ENCODE peak calls at places on chromosome 13, in six cellular contexts. I, F, Z, A, L and O are unnamed samples.

GRCh38 chr13:32419862-32420261 is 8.1 kb downstream of the N4BP2L1 start:
- DNase-seq in I (no peak), F (no peak), Z (no peak), A (no peak), L (no peak), O (no peak)

GRCh38 chr13:80139196-80139595 is 201.7 kb downstream of the SPRY2 start:
- DNase-seq in I (no peak), F (no peak), Z (no peak), A (no peak), L (no peak), O (no peak)

GRCh38 chr13:107205318-107206112 is 637.6 kb upstream of the ARGLU1 start:
- DNase-seq in I (peak; percentile 64), F (peak; percentile 62), Z (peak; percentile 46), A (peak; percentile 72), L (no peak), O (peak; percentile 33)

GRCh38 chr13:111184685-111185401 is 69.7 kb downstream of the ARHGEF7 start:
- DNase-seq in I (no peak), F (no peak), Z (no peak), A (no peak), L (no peak), O (no peak)

GRCh38 chr13:112768795-112769411 is 79.1 kb downstream of the ATP11A start:
- DNase-seq in I (no peak), F (no peak), Z (no peak), A (no peak), L (peak; percentile 46), O (peak; percentile 53)

GRCh38 chr13:41613471-41613870 is 156.1 kb downstream of the RGCC start:
- DNase-seq in I (no peak), F (no peak), Z (no peak), A (no peak), L (no peak), O (no peak)

GRCh38 chr13:95039415-95039814 is 261.8 kb downstream of the ABCC4 start:
- DNase-seq in I (no peak), F (no peak), Z (no peak), A (no peak), L (no peak), O (no peak)

GRCh38 chr13:50387124-50387581 is 371.9 kb downstream of the KCNRG start:
- DNase-seq in I (peak; percentile 43), F (no peak), Z (no peak), A (peak; percentile 10), L (no peak), O (peak; percentile 43)

GRCh38 chr13:45782327-45783045 is 69.1 kb downstream of the SIAH3 start:
- DNase-seq in I (no peak), F (no peak), Z (no peak), A (no peak), L (no peak), O (no peak)